ENCODE peak calls at places on chromosomes 7 and 10, in six cellular contexts. Q is AG04450; Y is MM.1S; P is left ventricle myocardium inferior; H is CD4-positive, alpha-beta T cell; V is ovary. J is an unnamed sample.

GRCh38 chr10:33015798-33016547 is 57.9 kb upstream of the ITGB1 start:
- DNase-seq in Y (no peak), H (no peak), P (no peak), Q (no peak), V (no peak), J (no peak)

GRCh38 chr7:152735443-152736004 is 24.0 kb upstream of the ACTR3B start:
- DNase-seq in Q (no peak), Y (no peak), H (no peak), P (no peak), V (no peak), J (no peak)

GRCh38 chr7:117061751-117062150 is 108.5 kb downstream of the ST7 start:
- DNase-seq in Y (no peak), Q (no peak), H (no peak), P (no peak), V (no peak), J (no peak)

GRCh38 chr7:107396990-107397389 is 72.9 kb upstream of the GPR22 start:
- DNase-seq in Q (no peak), H (no peak), V (no peak), Y (no peak), P (no peak), J (peak)

GRCh38 chr7:5481241-5482019 is 57.8 kb upstream of the TNRC18 start:
- DNase-seq in P (no peak), H (no peak), Y (no peak), V (no peak), Q (no peak), J (no peak)

GRCh38 chr7:139153832-139154231 is 44.3 kb upstream of the ZC3HAV1 start:
- DNase-seq in H (no peak), Y (no peak), P (no peak), Q (peak), V (no peak), J (peak)

GRCh38 chr10:51047857-51048256 is 26.4 kb upstream of the PRKG1 start:
- DNase-seq in P (no peak), V (no peak), Y (no peak), H (no peak), Q (no peak), J (no peak)

GRCh38 chr7:29177963-29178612 is 16.5 kb upstream of the CHN2 start:
- DNase-seq in P (peak), V (no peak), Y (no peak), Q (no peak), H (no peak), J (no peak)

GRCh38 chr7:85185355-85186082 is 1.3 kb downstream of the SEMA3D start:
- DNase-seq in P (peak), H (no peak), V (peak), Y (no peak), Q (no peak), J (no peak)

GRCh38 chr7:98831641-98832221 is 38.1 kb downstream of the TMEM130 start:
- DNase-seq in Q (no peak), P (no peak), Y (no peak), H (peak), V (no peak), J (peak)

GRCh38 chr7:3370068-3370704 is 69.1 kb downstream of the SDK1 start:
- DNase-seq in V (no peak), P (no peak), Y (no peak), H (no peak), Q (no peak), J (no peak)

GRCh38 chr10:3104251-3104918 is 37.0 kb downstream of the PFKP start:
- DNase-seq in Q (no peak), H (no peak), P (peak), V (no peak), Y (no peak), J (no peak)

GRCh38 chr10:35614312-35614711 is 9.2 kb downstream of the GJD4 start:
- DNase-seq in H (no peak), Y (no peak), P (no peak), V (no peak), Q (no peak), J (no peak)

GRCh38 chr10:35613597-35614226 is 8.6 kb downstream of the GJD4 start:
- DNase-seq in P (no peak), Y (no peak), V (no peak), Q (no peak), H (no peak), J (peak)

GRCh38 chr10:35613107-35613440 is 7.9 kb downstream of the GJD4 start:
- DNase-seq in V (no peak), H (no peak), Q (no peak), Y (no peak), P (no peak), J (no peak)

GRCh38 chr10:35612385-35613106 is 7.4 kb downstream of the GJD4 start:
- DNase-seq in H (no peak), P (no peak), V (no peak), Q (no peak), Y (no peak), J (no peak)

DNA sequence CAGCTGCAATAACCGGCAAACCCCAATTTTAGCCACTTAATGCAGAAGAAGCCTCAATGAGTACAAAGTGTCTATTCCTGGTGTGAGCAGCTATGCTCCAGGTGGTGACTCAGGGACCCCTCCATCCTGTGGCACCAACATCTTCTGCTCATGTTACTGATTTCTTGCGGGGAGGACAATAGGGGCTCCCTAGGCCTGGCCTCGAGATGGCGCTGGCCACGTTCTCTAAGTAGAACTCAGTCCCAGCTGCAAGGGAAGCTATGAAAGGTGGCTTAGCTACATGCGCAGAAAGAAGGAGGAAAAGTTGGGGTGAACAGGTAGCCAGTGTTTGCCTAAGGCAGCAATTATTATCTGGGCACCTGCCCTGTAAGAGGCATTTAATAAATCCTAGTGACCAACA is 6.6 kb downstream of the GJD4 start:
- DNase-seq in Y (no peak), Q (no peak), V (no peak), H (no peak), P (no peak), J (no peak)
- TF ChIP-seq CTCF in Y (no peak), Q (no peak), V (no peak), H (no peak), P (no peak), J (no peak)

GRCh38 chr10:25696013-25696708 is 237.9 kb upstream of the MYO3A start:
- DNase-seq in Y (no peak), H (no peak), P (no peak), Q (no peak), V (no peak), J (no peak)
- TF ChIP-seq CTCF in Y (no peak), H (no peak), P (no peak), Q (no peak), V (no peak), J (no peak)

GRCh38 chr7:135557455-135558336 is at the start of gene NUP205:
- DNase-seq in V (peak), Q (peak), Y (peak), P (peak), H (peak), J (peak)
- TF ChIP-seq CTCF in V (peak), Q (peak), Y (no peak), P (peak), H (no peak), J (no peak)

GRCh38 chr10:23192396-23192740 is 256 bp downstream of the PTF1A start:
- DNase-seq in V (no peak), Y (no peak), Q (no peak), H (no peak), P (no peak), J (no peak)

GRCh38 chr10:23191764-23192395 is at the start of gene PTF1A:
- DNase-seq in P (no peak), Q (no peak), Y (no peak), H (no peak), V (no peak), J (no peak)

GRCh38 chr10:23193435-23194074 is 1.4 kb downstream of the PTF1A start:
- DNase-seq in Q (no peak), H (no peak), P (no peak), Y (no peak), V (no peak), J (no peak)

GRCh38 chr10:23194471-23194965 is 2.4 kb downstream of the PTF1A start:
- DNase-seq in V (no peak), P (no peak), Y (no peak), Q (no peak), H (no peak), J (no peak)

DNA sequence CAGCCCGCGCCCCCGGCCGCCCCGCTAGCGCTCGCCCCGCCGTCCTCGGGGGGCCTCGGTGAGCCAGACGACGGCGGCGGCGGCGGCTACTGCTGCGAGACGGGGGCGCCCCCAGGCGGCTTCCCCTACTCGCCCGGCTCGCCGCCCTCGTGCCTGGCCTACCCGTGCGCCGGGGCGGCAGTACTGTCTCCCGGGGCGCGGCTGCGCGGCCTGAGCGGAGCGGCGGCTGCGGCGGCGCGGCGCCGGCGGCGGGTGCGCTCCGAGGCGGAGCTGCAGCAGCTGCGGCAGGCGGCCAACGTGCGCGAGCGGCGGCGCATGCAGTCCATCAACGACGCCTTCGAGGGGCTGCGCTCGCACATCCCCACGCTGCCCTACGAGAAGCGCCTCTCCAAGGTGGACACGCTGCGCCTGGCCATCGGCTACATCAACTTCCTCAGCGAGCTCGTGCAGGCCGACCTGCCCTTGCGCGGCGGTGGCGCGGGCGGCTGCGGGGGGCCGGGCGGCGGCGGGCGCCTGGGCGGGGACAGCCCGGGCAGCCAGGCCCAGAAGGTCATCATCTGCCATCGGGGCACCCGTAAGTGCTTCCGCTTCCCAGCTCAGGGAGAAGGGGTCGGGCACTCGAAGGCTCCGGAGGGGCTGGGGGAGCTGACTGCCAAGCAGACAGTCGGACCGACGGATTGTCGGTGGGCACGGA is 776 bp downstream of the PTF1A start:
- DNase-seq in Y (no peak), V (no peak), P (no peak), H (no peak), Q (no peak), J (no peak)
- TF ChIP-seq CTCF in Y (no peak), V (no peak), P (no peak), H (no peak), Q (no peak), J (no peak)

DNA sequence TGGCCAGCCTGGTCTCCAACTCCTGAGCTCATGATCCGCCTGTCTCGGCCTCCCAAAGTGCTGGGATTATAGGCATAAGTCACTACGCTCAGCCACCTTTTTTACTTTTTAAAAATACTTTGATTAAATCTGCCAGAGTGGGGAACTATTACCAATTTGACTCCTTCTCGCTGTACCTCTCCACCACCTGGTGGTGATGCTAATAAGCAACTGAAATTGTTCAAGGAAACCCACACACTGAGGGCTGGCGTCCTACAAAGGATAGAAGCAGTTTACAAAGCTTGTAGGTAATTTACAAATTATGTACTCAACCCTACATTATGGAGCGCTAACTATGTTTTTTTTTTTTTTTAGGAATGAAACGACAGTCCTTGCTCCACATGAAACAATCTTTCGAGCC is 111.1 kb downstream of the CPED1 start:
- DNase-seq in H (no peak), V (no peak), Q (no peak), Y (no peak), P (no peak), J (no peak)
- TF ChIP-seq CTCF in H (no peak), V (no peak), Q (peak), Y (peak), P (no peak), J (no peak)

DNA sequence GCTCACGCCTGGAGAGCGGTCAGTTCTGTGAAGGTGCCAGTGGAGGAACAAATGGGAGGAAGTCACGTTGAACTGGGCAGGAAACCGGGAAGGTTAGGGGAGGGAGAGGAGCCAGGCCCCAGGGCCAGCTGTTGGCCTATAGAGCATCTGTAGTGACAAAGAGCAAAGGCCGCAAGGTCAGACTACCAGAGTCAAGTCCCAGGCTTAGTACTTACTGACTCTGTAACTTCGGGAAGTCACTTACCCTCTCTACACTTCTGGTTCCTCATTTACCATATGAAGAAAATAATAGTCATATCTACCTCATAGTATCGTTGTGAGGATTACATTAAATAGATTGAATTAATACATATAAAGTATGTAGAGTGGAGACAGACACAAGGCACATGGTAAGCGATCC is 101.8 kb upstream of the FZD1 start:
- DNase-seq in V (no peak), Y (no peak), P (no peak), Q (no peak), H (no peak), J (no peak)
- TF ChIP-seq CTCF in V (no peak), Y (no peak), P (no peak), Q (no peak), H (no peak), J (no peak)

GRCh38 chr7:23470290-23471089 is at the start of gene IGF2BP3:
- DNase-seq in Q (peak), H (no peak), P (no peak), Y (peak), V (no peak), J (peak)
- TF ChIP-seq CTCF in Q (no peak), H (no peak), P (no peak), Y (no peak), V (no peak), J (no peak)

GRCh38 chr10:95539560-95540284 is 21.4 kb downstream of the SORBS1 start:
- DNase-seq in H (no peak), V (no peak), P (no peak), Q (no peak), Y (no peak), J (no peak)
- TF ChIP-seq CTCF in H (no peak), V (no peak), P (no peak), Q (no peak), Y (no peak), J (no peak)

DNA sequence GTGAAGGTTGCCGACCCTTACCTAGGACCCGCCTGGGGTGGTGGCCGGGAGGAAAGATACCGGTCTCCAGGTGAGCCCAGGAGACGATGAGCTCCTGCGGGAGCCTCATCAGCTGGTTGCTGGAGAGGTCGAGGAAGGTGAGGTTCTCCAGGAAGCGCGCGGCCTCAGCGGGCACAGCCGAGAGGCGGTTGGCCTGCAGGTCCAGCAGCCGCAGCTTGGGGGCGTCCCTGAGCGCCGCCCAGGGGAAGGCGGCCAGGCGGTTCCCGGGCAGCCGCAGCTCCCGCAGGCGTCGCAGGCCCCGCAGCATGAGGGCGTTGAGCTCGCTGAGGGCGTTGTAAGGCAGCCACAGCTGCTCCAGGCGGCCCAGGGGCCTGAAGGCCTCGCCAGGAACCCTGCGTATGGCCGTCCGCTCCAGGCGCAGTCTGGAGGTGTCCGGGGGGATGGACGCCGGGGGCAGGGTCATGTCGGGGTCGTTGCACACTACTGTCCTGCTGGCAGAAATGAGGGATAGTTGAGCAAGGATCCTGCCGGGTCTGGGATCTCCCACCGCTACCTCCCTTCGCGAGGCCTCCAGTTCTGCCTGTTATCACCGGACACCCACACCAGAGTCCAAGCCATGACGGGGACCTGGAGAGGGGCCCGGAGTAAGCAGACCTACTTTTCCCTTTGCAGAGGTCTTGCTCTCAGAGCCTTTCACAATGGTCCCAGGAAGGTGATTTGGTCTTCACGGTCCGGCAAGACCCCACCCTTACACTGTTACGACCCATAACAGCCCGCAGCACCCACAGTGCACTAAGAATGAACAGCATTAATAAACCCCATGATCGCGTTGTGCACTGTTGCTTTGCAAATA is 3.9 kb downstream of the LRIT1 start:
- DNase-seq in H (no peak), P (peak), Y (no peak), V (no peak), Q (no peak), J (no peak)
- TF ChIP-seq CTCF in H (no peak), P (peak), Y (no peak), V (no peak), Q (no peak), J (no peak)

GRCh38 chr7:47400001-47400400 is 181.9 kb downstream of the TNS3 start:
- DNase-seq in V (peak), P (no peak), H (no peak), Y (no peak), Q (no peak), J (no peak)
- TF ChIP-seq CTCF in V (no peak), P (no peak), H (no peak), Y (no peak), Q (no peak), J (no peak)

J was measured in MCF 10A.